ENCODE peak calls at places on chromosomes 6 and 20, in seven cellular contexts. R is astrocyte, T is adrenal gland, U is esophagus squamous epithelium, Y is IMR-90, G is lower lobe of right lung, I is thoracic aorta. C is an unnamed sample.

GRCh38 chr6:70563540-70563939 is 3.2 kb upstream of the SDHAF4 start:
- DNase-seq in T (no peak), U (no peak), G (no peak), R (no peak), I (no peak), Y (peak), C (peak)

GRCh38 chr6:111894272-111894671 is 21.0 kb upstream of the FYN start:
- DNase-seq in G (no peak), I (no peak), T (no peak), R (no peak), Y (peak), U (no peak), C (peak)

GRCh38 chr6:2900221-2900807 is 2.8 kb downstream of the SERPINB9 start:
- DNase-seq in U (no peak), T (peak), I (no peak), G (no peak), Y (no peak), R (no peak), C (no peak)

GRCh38 chr6:55758156-55758942 is 117.0 kb downstream of the BMP5 start:
- DNase-seq in Y (peak), U (no peak), G (no peak), R (peak), I (no peak), T (no peak), C (peak)

GRCh38 chr6:87918461-87918941 is 129.1 kb upstream of the SPACA1 start:
- DNase-seq in G (no peak), Y (no peak), T (no peak), I (no peak), U (no peak), R (peak), C (no peak)

GRCh38 chr20:3162080-3162611 is 2.5 kb upstream of the FASTKD5 start:
- DNase-seq in T (peak), I (no peak), G (no peak), Y (no peak), U (no peak), R (no peak), C (no peak)

GRCh38 chr6:131811510-131811909 is 3.7 kb downstream of the ENPP1 start:
- DNase-seq in Y (no peak), T (no peak), R (no peak), I (no peak), G (no peak), U (no peak), C (no peak)

GRCh38 chr20:32315885-32316284 is 38.4 kb downstream of the KIF3B start:
- DNase-seq in Y (no peak), G (no peak), R (no peak), U (no peak), T (no peak), I (no peak), C (no peak)

GRCh38 chr6:117548797-117549301 is 53.5 kb downstream of the GOPC start:
- DNase-seq in Y (peak), U (no peak), T (no peak), R (peak), G (no peak), I (no peak), C (peak)

GRCh38 chr6:81756690-81757089 is 4.2 kb upstream of the TENT5A start:
- DNase-seq in R (no peak), G (no peak), T (no peak), U (no peak), Y (no peak), I (no peak), C (no peak)

DNA sequence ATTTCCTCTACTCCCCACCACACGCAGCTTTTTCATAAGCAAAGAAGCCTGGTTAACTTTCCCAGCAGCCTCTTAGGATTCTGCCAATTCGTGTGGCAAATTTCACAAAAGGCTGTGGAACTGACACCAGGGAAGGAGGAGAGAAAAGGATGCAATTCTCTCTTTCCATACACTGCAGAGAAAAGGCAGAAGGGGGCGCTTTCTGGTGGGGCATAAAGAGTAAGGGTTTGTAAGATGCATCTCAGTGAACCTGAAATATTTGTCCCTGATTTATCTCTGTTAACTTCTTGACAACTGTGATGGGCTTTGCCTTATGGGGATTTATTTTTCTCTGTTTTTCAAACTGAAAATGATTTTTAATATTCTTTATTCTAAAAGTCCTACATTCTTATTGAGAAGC is 45.5 kb upstream of the GLP1R start:
- DNase-seq in Y (no peak), G (no peak), T (no peak), I (no peak), U (no peak), R (no peak), C (no peak)
- TF ChIP-seq CTCF in Y (no peak), G (no peak), T (no peak), I (no peak), U (no peak), R (no peak), C (peak)

GRCh38 chr6:128807577-128807976 is 75.4 kb upstream of the LAMA2 start:
- DNase-seq in G (no peak), I (no peak), R (peak), U (no peak), Y (peak), T (no peak), C (peak)
- TF ChIP-seq CTCF in G (peak), I (peak), R (peak), U (no peak), Y (peak), T (peak), C (peak)

GRCh38 chr6:28413681-28414080 is 14.1 kb upstream of the ZSCAN12 start:
- DNase-seq in I (no peak), T (no peak), Y (no peak), U (no peak), R (no peak), G (no peak), C (no peak)
- TF ChIP-seq CTCF in I (no peak), T (no peak), Y (no peak), U (no peak), R (no peak), G (no peak), C (no peak)

DNA sequence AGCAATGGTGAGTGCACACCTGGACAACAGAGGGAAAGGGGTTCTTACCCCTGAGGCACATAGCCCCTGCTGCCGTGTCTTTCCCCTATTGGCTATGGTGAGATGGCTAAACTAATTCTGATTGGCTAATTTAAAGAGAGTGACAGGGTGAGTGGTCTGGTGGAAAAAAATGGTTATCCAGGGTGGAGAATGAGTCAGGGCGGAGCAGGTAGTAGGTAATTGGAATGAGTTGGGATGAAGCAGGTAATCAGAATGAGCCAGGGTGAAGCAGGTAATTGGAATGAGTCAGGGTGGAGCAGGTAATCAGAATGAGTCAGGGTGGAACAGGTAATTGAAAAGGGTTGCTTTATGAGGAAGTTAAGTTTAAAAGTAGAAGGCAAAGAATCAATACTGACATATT is 200.3 kb downstream of the EYA4 start:
- DNase-seq in Y (no peak), G (no peak), I (no peak), T (no peak), U (no peak), R (no peak), C (no peak)
- TF ChIP-seq CTCF in Y (no peak), G (no peak), I (no peak), T (no peak), U (no peak), R (no peak), C (no peak)